ENCODE peak calls at places on chromosomes 16 and 17, in nine cellular contexts. E is HL-60, H is mesothelial cell of epicardium, G is coronary artery, W is lower leg skin, C is WTC11, Y is heart right ventricle, Z is thoracic aorta, X is neural progenitor cell. K is an unnamed sample.

GRCh38 chr16:54289242-54290051 is 2.9 kb upstream of the IRX3 start:
- DNase-seq in X (peak), H (no peak), E (no peak), W (no peak), Y (no peak), Z (no peak), G (no peak), C (peak), K (no peak)

GRCh38 chr17:72370819-72371218 is 250.0 kb downstream of the SOX9 start:
- DNase-seq in G (no peak), W (no peak), C (no peak), E (no peak), Y (no peak), X (no peak), Z (no peak), H (no peak), K (no peak)

GRCh38 chr17:49567871-49568694 is 7.6 kb upstream of the NXPH3 start:
- DNase-seq in C (peak), G (peak), E (peak), X (peak), Y (peak), H (peak), W (peak), Z (peak), K (peak)

GRCh38 chr17:36935681-36936454 is 1.4 kb upstream of the LHX1 start:
- DNase-seq in E (no peak), H (no peak), W (no peak), C (peak), X (peak), Y (no peak), Z (no peak), G (no peak), K (no peak)

GRCh38 chr16:85387171-85387507 is 226.0 kb upstream of the GSE1 start:
- DNase-seq in H (peak), W (no peak), G (no peak), Y (no peak), Z (no peak), E (no peak), X (no peak), C (peak), K (no peak)

GRCh38 chr17:27872776-27873175 is 20.4 kb downstream of the LYRM9 start:
- DNase-seq in G (no peak), Z (no peak), Y (no peak), H (no peak), X (no peak), W (no peak), C (no peak), E (no peak), K (no peak)

GRCh38 chr17:80485846-80486245 is 9.4 kb upstream of the NPTX1 start:
- DNase-seq in H (no peak), G (no peak), E (peak), Y (no peak), W (no peak), C (no peak), X (no peak), Z (no peak), K (no peak)

GRCh38 chr16:985237-985636 is 3.7 kb downstream of the SOX8 start:
- DNase-seq in X (no peak), Y (no peak), G (no peak), E (no peak), C (no peak), W (no peak), Z (no peak), H (no peak), K (no peak)

GRCh38 chr16:1964046-1964505 is 550 bp downstream of the RPS2 start:
- DNase-seq in Z (no peak), H (no peak), C (no peak), E (peak), G (no peak), X (peak), W (no peak), Y (no peak), K (no peak)

GRCh38 chr17:73285916-73286862 is 24.5 kb upstream of the CPSF4L start:
- DNase-seq in W (no peak), X (no peak), Z (no peak), H (no peak), G (no peak), Y (no peak), E (no peak), C (no peak), K (no peak)

GRCh38 chr16:84729716-84730320 is 30.0 kb downstream of the USP10 start:
- DNase-seq in C (no peak), Z (no peak), E (no peak), G (no peak), W (no peak), Y (no peak), X (no peak), H (no peak), K (no peak)

GRCh38 chr16:15898654-15899053 is 10.3 kb upstream of the CEP20 start:
- DNase-seq in Y (no peak), E (no peak), H (no peak), X (no peak), W (no peak), C (no peak), G (no peak), Z (no peak), K (no peak)

GRCh38 chr17:57256708-57257112 is 387 bp downstream of the MSI2 start:
- DNase-seq in Y (peak), E (peak), Z (no peak), W (no peak), G (no peak), H (no peak), X (peak), C (no peak), K (no peak)

GRCh38 chr16:8874388-8874787 is 5.6 kb upstream of the CARHSP1 start:
- DNase-seq in H (no peak), W (no peak), G (no peak), X (no peak), C (no peak), Y (no peak), Z (no peak), E (no peak), K (no peak)

GRCh38 chr16:53132406-53132805 is 77.6 kb downstream of the CHD9 start:
- DNase-seq in W (no peak), X (no peak), Z (no peak), G (no peak), E (no peak), H (no peak), Y (no peak), C (no peak), K (no peak)

GRCh38 chr17:80822021-80822699 is 169.5 kb upstream of the CHMP6 start:
- DNase-seq in G (no peak), W (no peak), C (no peak), E (no peak), Z (no peak), X (no peak), Y (no peak), H (no peak), K (no peak)

GRCh38 chr17:58228679-58229078 is 9.6 kb upstream of the MKS1 start:
- DNase-seq in H (no peak), C (no peak), W (no peak), G (peak), Z (no peak), Y (no peak), E (no peak), X (no peak), K (no peak)

GRCh38 chr17:3167574-3167973 is 29.7 kb upstream of the OR1A2 start:
- DNase-seq in G (no peak), Z (no peak), X (no peak), E (no peak), H (no peak), W (no peak), C (no peak), Y (no peak), K (no peak)

GRCh38 chr17:58932956-58933355 is 173.7 kb downstream of the TRIM37 start:
- DNase-seq in E (no peak), X (no peak), H (no peak), Z (no peak), Y (no peak), W (no peak), C (no peak), G (no peak), K (no peak)

GRCh38 chr16:10619271-10619849 is 39.0 kb upstream of the EMP2 start:
- DNase-seq in G (no peak), C (peak), W (peak), E (no peak), Z (no peak), X (peak), H (peak), Y (peak), K (peak)

GRCh38 chr17:76262732-76263344 is 2.3 kb upstream of the UBALD2 start:
- DNase-seq in X (no peak), H (no peak), G (no peak), C (no peak), Y (no peak), Z (no peak), E (peak), W (no peak), K (peak)

GRCh38 chr16:78659216-78659615 is 559.8 kb downstream of the WWOX start:
- DNase-seq in Y (peak), Z (no peak), C (no peak), H (no peak), E (no peak), G (no peak), W (no peak), X (no peak), K (no peak)

GRCh38 chr16:47519037-47519436 is 57.9 kb downstream of the PHKB start:
- DNase-seq in Y (no peak), H (no peak), C (no peak), X (no peak), G (no peak), Z (no peak), W (no peak), E (no peak), K (no peak)

GRCh38 chr16:9578459-9578858 is 487.0 kb downstream of the HAPSTR1 start:
- DNase-seq in G (no peak), Y (no peak), C (no peak), Z (no peak), E (no peak), W (no peak), H (no peak), X (no peak), K (no peak)

GRCh38 chr16:8173111-8173644 is 417.1 kb downstream of the TMEM114 start:
- DNase-seq in C (peak), G (no peak), Z (no peak), E (peak), W (peak), Y (peak), X (peak), H (peak), K (peak)

GRCh38 chr17:59914274-59914854 is 21.4 kb downstream of the RPS6KB1 start:
- DNase-seq in Y (no peak), W (no peak), Z (no peak), H (no peak), E (peak), X (peak), G (no peak), C (no peak), K (no peak)

GRCh38 chr16:87060026-87060986 is 256.9 kb downstream of the C16orf95 start:
- DNase-seq in X (peak), G (peak), W (no peak), C (no peak), E (no peak), Z (no peak), H (no peak), Y (peak), K (no peak)

GRCh38 chr17:8073627-8074485 is 13.7 kb downstream of the ALOX12B start:
- DNase-seq in G (no peak), X (peak), H (peak), E (peak), Y (peak), Z (no peak), C (peak), W (peak), K (peak)

GRCh38 chr17:83104577-83105505 is 25.4 kb downstream of the METRNL start:
- DNase-seq in H (no peak), Z (no peak), Y (no peak), E (no peak), G (no peak), X (no peak), W (no peak), C (no peak), K (no peak)

GRCh38 chr16:79902351-79902750 is 301.8 kb upstream of the MAF start:
- DNase-seq in Z (no peak), C (no peak), W (no peak), Y (no peak), G (no peak), X (no peak), H (no peak), E (no peak), K (no peak)

GRCh38 chr16:6081320-6081976 is 983.9 kb upstream of the EEF2KMT start:
- DNase-seq in Y (peak), W (no peak), Z (no peak), G (no peak), H (peak), X (peak), C (peak), E (peak), K (no peak)

GRCh38 chr17:10836966-10837599 is 804 bp downstream of the PIRT start:
- DNase-seq in E (no peak), H (no peak), C (no peak), X (no peak), Z (no peak), Y (no peak), G (no peak), W (no peak), K (peak)

GRCh38 chr17:79214459-79214858 is 139.8 kb downstream of the ENGASE start:
- DNase-seq in X (no peak), Z (no peak), E (no peak), H (no peak), Y (no peak), C (no peak), G (no peak), W (no peak), K (no peak)

GRCh38 chr17:48612854-48613691 is 2.0 kb downstream of the HOXB8 start:
- DNase-seq in W (no peak), E (peak), G (no peak), Y (no peak), C (no peak), Z (no peak), H (peak), X (peak), K (no peak)

DNA sequence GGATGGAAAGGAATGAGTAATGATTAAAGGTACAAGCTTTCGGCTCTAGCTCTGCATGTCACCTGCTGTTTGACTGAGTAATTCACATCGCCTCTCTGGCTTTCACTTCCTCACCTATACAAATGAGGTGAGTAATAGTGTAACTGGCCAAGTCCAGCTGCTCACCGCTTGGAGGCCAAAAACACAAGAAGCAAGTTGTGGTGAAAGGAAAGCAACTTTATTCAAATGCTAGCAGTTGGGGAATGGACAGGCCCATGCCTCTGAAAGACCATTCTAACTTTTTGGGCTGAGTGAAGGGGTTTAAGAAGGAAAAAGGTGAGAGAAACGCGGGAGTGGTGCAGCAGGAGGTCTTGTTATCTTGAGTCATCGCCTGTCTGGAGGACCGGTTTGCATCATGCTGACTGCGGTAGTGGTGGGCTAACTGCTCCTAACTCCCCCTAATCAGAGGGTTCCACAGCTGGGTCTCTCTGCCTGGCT is 45.7 kb upstream of the CSNK2A2 start:
- DNase-seq in X (no peak), E (no peak), G (no peak), Z (no peak), W (no peak), C (no peak), H (no peak), Y (no peak), K (no peak)
- TF ChIP-seq CTCF in X (no peak), E (no peak), G (no peak), Z (no peak), W (no peak), C (no peak), H (no peak), Y (no peak), K (no peak)

DNA sequence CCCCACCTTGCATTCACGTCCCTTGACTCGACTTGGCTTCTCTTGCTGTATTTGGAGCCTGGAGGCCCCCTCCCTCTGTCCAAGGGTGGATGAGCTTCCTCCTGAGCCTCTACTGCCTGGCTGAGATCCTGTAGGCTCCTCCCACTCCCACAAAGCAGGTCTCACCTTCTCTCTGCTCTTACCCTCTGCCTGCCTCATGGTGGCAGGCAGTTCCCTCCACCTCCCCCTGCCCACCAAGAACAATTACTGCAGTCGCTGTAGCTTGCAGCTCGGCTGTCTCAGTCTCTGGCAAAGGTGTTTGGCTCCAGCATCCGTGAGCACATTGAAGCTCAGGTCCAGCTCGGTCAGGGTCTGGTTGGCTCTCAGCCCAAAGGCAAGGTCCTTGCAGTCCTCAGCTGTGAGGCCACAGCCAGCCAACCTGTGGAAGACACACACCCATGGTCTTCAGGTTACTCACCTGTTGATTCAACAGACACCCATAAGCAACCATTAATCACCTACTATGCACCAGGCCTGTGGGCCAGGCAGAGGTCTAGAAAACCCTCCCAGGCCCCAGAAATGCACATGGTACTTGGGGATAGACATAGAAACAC is 42.6 kb downstream of the NLRP1 start:
- DNase-seq in W (no peak), Y (no peak), X (peak), G (peak), Z (no peak), E (no peak), H (no peak), C (peak), K (no peak)
- TF ChIP-seq CTCF in W (no peak), Y (no peak), X (peak), G (no peak), Z (no peak), E (no peak), H (no peak), C (no peak), K (no peak)

GRCh38 chr16:66651965-66652364 is 44.6 kb downstream of the CMTM4 start:
- DNase-seq in E (peak), H (no peak), X (no peak), Y (no peak), Z (no peak), G (no peak), C (no peak), W (no peak), K (peak)
- TF ChIP-seq CTCF in E (no peak), H (no peak), X (no peak), Y (no peak), Z (no peak), G (no peak), C (no peak), W (no peak), K (no peak)

GRCh38 chr17:67649891-67650290 is 67.8 kb upstream of the NOL11 start:
- DNase-seq in W (no peak), E (no peak), X (no peak), H (no peak), G (no peak), Z (no peak), C (no peak), Y (no peak), K (no peak)
- TF ChIP-seq CTCF in W (no peak), E (no peak), X (no peak), H (no peak), G (no peak), Z (no peak), C (no peak), Y (no peak), K (no peak)

DNA sequence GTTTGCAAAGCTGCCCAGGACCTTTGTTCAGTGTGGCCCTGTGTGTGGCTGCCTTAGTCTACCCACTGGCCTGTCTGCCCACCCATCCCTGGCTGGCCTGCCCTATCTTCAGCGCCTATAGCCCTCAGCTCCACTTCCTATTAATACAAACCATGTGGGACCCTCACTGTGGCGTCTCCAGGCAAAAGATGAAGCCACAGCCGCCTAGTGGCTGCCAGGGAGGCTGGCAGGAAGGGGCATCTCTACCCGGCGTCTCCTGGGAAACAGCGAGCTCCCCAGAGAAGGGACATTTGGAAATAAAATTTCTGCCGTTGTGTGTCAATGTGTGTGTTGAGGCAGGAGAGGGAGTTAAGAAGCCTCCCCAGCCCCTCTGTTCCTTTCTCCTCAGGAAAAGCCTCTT is 31.5 kb downstream of the NEUROD2 start:
- DNase-seq in W (no peak), Y (no peak), E (peak), X (peak), H (no peak), Z (no peak), C (peak), G (no peak), K (no peak)
- TF ChIP-seq CTCF in W (no peak), Y (no peak), E (peak), X (peak), H (no peak), Z (peak), C (peak), G (no peak), K (peak)

GRCh38 chr16:23710008-23710407 is 3.0 kb downstream of the ERN2 start:
- DNase-seq in Z (no peak), E (no peak), H (no peak), X (no peak), Y (no peak), C (no peak), G (no peak), W (no peak), K (no peak)
- TF ChIP-seq CTCF in Z (no peak), E (no peak), H (no peak), X (no peak), Y (no peak), C (no peak), G (no peak), W (no peak), K (no peak)

DNA sequence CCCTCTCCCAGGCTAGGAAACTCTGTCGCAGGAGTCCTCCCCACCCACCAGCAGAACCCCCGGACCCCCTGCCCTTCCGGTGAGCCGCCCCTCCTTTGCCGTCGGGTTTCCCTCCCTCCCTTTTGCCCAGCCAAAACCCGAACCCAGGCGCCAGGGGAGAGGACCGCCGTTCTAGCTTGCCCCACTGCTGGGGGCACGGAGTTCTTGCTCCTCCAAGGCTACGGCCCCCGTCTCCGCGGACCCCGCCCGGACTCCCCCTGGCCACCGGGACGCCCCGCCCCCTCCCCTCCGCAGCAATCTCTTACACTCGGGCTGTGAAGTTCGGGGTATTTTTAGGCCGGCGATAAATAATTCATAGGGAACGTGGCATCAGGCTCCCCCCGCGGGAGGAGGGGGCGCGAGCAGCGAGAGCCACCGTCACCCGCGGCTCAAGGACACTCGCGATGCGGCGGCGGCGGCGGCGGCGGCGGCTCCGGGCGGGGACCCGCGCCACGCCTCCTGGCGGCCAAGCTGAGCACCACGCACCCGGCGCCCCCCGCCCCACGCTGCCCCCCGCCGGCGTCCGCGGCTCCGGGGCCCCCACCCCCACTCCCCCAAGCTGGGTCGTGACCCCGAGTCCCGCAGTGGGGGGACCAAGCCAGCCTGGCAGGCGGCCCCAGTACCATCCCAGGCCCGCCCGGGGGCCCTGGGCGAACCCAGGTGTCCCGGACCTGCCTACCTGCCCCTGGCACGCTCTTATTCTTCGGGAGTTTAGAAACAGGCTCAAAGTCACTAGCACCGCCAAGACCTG is at the start of gene GRIN2C:
- DNase-seq in X (peak), Z (no peak), Y (no peak), H (no peak), G (no peak), W (no peak), C (no peak), E (no peak), K (no peak)
- TF ChIP-seq CTCF in X (peak), Z (no peak), Y (peak), H (peak), G (no peak), W (no peak), C (peak), E (no peak), K (peak)

DNA sequence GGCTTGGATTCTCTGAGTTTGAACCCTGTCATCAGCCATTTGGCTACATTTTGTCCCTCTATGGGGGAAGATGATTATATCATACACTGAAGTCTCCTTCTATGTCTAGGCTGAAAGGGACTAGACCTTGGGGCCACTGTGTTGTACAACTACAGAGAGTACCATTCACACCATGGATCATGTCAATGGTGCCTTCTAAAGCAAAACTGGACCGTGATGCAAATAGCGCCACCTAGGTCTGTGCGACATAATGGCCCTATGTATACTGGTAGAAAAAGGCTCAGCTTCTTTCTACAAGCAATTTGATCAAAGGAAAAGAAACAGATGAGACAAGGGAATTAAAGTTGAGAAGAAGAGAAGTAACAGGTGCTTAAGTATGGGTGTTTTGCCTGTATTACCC is 100.7 kb downstream of the LYRM1 start:
- DNase-seq in Z (no peak), X (peak), Y (no peak), W (no peak), H (no peak), G (no peak), C (peak), E (peak), K (no peak)
- TF ChIP-seq CTCF in Z (no peak), X (peak), Y (no peak), W (no peak), H (no peak), G (no peak), C (no peak), E (peak), K (no peak)